ENCODE peak calls at places on chromosomes 2 and 18, in four cellular contexts. J is cerebellar cortex, M is GM23248, X is non-pigmented ciliary epithelial cell. G is an unnamed sample.

GRCh38 chr18:48718251-48718959 is 179.6 kb downstream of the CTIF start:
- DNase-seq in J (peak), M (no peak), X (no peak), G (no peak)

GRCh38 chr2:3210257-3210656 is 167.4 kb downstream of the EIPR1 start:
- DNase-seq in J (no peak), M (no peak), X (no peak), G (no peak)

GRCh38 chr2:73868204-73868978 is 24.4 kb upstream of the ACTG2 start:
- DNase-seq in J (no peak), M (no peak), X (no peak), G (no peak)

GRCh38 chr2:190746971-190747761 is 98.3 kb downstream of the NAB1 start:
- DNase-seq in J (no peak), M (peak), X (peak), G (no peak)

GRCh38 chr2:3532941-3533340 is 13.6 kb upstream of the ADI1 start:
- DNase-seq in J (no peak), M (no peak), X (no peak), G (no peak)

GRCh38 chr2:128746356-128746755 is 427.7 kb upstream of the HS6ST1 start:
- DNase-seq in J (no peak), M (no peak), X (peak), G (no peak)

GRCh38 chr2:156434461-156435291 is 1.5 kb upstream of the GPD2 start:
- DNase-seq in J (peak), M (peak), X (no peak), G (no peak)

GRCh38 chr18:62069556-62069955 is 117.3 kb downstream of the PIGN start:
- DNase-seq in J (no peak), M (no peak), X (no peak), G (no peak)

GRCh38 chr2:218892693-218893348 is 12.2 kb downstream of the WNT10A start:
- DNase-seq in J (no peak), M (peak), X (no peak), G (peak)

GRCh38 chr18:61474918-61475317 is 141.7 kb downstream of the CDH20 start:
- DNase-seq in J (no peak), M (no peak), X (no peak), G (no peak)

GRCh38 chr2:120175000-120175581 is 48.1 kb downstream of the TMEM185B start:
- DNase-seq in J (peak), M (peak), X (peak), G (peak)

GRCh38 chr2:176729706-176730569 is 460.7 kb downstream of the MTX2 start:
- DNase-seq in J (no peak), M (peak), X (no peak), G (no peak)

GRCh38 chr18:75100832-75101630 is 107.9 kb downstream of the PTGR3 start:
- DNase-seq in J (no peak), M (no peak), X (no peak), G (no peak)

GRCh38 chr18:49061906-49062831 is 111.4 kb upstream of the SMAD7 start:
- DNase-seq in J (peak), M (no peak), X (no peak), G (peak)

GRCh38 chr18:63736856-63737255 is 34.1 kb downstream of the SERPINB11 start:
- DNase-seq in J (no peak), M (peak), X (no peak), G (no peak)

GRCh38 chr2:134009440-134009839 is 244.4 kb upstream of the MGAT5 start:
- DNase-seq in J (no peak), M (no peak), X (no peak), G (no peak)

GRCh38 chr2:201643216-201643651 is at the start of gene TMEM237:
- DNase-seq in J (no peak), M (peak), X (no peak), G (peak)

GRCh38 chr18:52007109-52007508 is 332.9 kb upstream of the DCC start:
- DNase-seq in J (no peak), M (no peak), X (no peak), G (no peak)

GRCh38 chr2:9951522-9952285 is at the start of gene GRHL1:
- DNase-seq in J (peak), M (peak), X (no peak), G (peak)

GRCh38 chr18:8359481-8359880 is 249.8 kb upstream of the RAB12 start:
- DNase-seq in J (no peak), M (no peak), X (no peak), G (no peak)

GRCh38 chr2:31107588-31108300 is 30.5 kb downstream of the GALNT14 start:
- DNase-seq in J (no peak), M (peak), X (no peak), G (no peak)

GRCh38 chr18:59239627-59240026 is 19.7 kb downstream of the GRP start:
- DNase-seq in J (no peak), M (no peak), X (no peak), G (no peak)

GRCh38 chr2:46184794-46185583 is 112.2 kb upstream of the EPAS1 start:
- DNase-seq in J (peak), M (no peak), X (no peak), G (no peak)

GRCh38 chr18:36771246-36771645 is 57.6 kb downstream of the TPGS2 start:
- DNase-seq in J (no peak), M (no peak), X (no peak), G (no peak)

GRCh38 chr2:199228887-199229819 is 228.6 kb downstream of the SATB2 start:
- DNase-seq in J (no peak), M (peak), X (peak), G (no peak)

GRCh38 chr2:10329880-10330699 is 27.4 kb downstream of the HPCAL1 start:
- DNase-seq in J (peak), M (peak), X (peak), G (no peak)

GRCh38 chr18:9617006-9617542 is 2.7 kb upstream of the PPP4R1 start:
- DNase-seq in J (no peak), M (peak), X (no peak), G (no peak)